ENCODE peak calls at places on chromosome 11, in five cellular contexts. One of them, this sample, is unnamed.

GRCh38 chr11:5364214-5364613 is 12.9 kb downstream of the OR51B6 start:
- DNase-seq in activated CD8-positive, alpha-beta memory T cell treated with anti-CD3 and anti-CD28 coated beads for 24 hours: no peak
- DNase-seq in lower leg skin: no peak
- DNase-seq in T-helper 1 cell: no peak
- DNase-seq in activated CD8-positive, alpha-beta T cell treated with anti-CD3 and anti-CD28 coated beads, Interleukin-2, amount 10 ng/mL, durations not matched to agents 7 days and 5 days: no peak
- DNase-seq in this sample: no peak

GRCh38 chr11:36265793-36266628 is 23.2 kb downstream of the COMMD9 start:
- DNase-seq in activated CD8-positive, alpha-beta memory T cell treated with anti-CD3 and anti-CD28 coated beads for 24 hours: peak
- DNase-seq in lower leg skin: no peak
- DNase-seq in T-helper 1 cell: peak
- DNase-seq in activated CD8-positive, alpha-beta T cell treated with anti-CD3 and anti-CD28 coated beads, Interleukin-2, amount 10 ng/mL, durations not matched to agents 7 days and 5 days: peak
- DNase-seq in this sample: peak

GRCh38 chr11:10488121-10488580 is 33.1 kb downstream of the AMPD3 start:
- DNase-seq in activated CD8-positive, alpha-beta memory T cell treated with anti-CD3 and anti-CD28 coated beads for 24 hours: peak
- DNase-seq in lower leg skin: peak
- DNase-seq in T-helper 1 cell: no peak
- DNase-seq in activated CD8-positive, alpha-beta T cell treated with anti-CD3 and anti-CD28 coated beads, Interleukin-2, amount 10 ng/mL, durations not matched to agents 7 days and 5 days: no peak
- DNase-seq in this sample: no peak

GRCh38 chr11:86068138-86068861 is 584 bp downstream of the PICALM start:
- DNase-seq in activated CD8-positive, alpha-beta memory T cell treated with anti-CD3 and anti-CD28 coated beads for 24 hours: peak
- DNase-seq in lower leg skin: peak
- DNase-seq in T-helper 1 cell: peak
- DNase-seq in activated CD8-positive, alpha-beta T cell treated with anti-CD3 and anti-CD28 coated beads, Interleukin-2, amount 10 ng/mL, durations not matched to agents 7 days and 5 days: peak
- DNase-seq in this sample: peak

GRCh38 chr11:516400-516799 is 9.4 kb upstream of the RNH1 start:
- DNase-seq in activated CD8-positive, alpha-beta memory T cell treated with anti-CD3 and anti-CD28 coated beads for 24 hours: no peak
- DNase-seq in lower leg skin: no peak
- DNase-seq in T-helper 1 cell: no peak
- DNase-seq in activated CD8-positive, alpha-beta T cell treated with anti-CD3 and anti-CD28 coated beads, Interleukin-2, amount 10 ng/mL, durations not matched to agents 7 days and 5 days: no peak
- DNase-seq in this sample: no peak

GRCh38 chr11:69950120-69950519 is 128.0 kb upstream of the ANO1 start:
- DNase-seq in activated CD8-positive, alpha-beta memory T cell treated with anti-CD3 and anti-CD28 coated beads for 24 hours: no peak
- DNase-seq in lower leg skin: no peak
- DNase-seq in T-helper 1 cell: no peak
- DNase-seq in activated CD8-positive, alpha-beta T cell treated with anti-CD3 and anti-CD28 coated beads, Interleukin-2, amount 10 ng/mL, durations not matched to agents 7 days and 5 days: peak
- DNase-seq in this sample: no peak

GRCh38 chr11:126880872-126881271 is 119.7 kb downstream of the KIRREL3 start:
- DNase-seq in activated CD8-positive, alpha-beta memory T cell treated with anti-CD3 and anti-CD28 coated beads for 24 hours: no peak
- DNase-seq in lower leg skin: no peak
- DNase-seq in T-helper 1 cell: no peak
- DNase-seq in activated CD8-positive, alpha-beta T cell treated with anti-CD3 and anti-CD28 coated beads, Interleukin-2, amount 10 ng/mL, durations not matched to agents 7 days and 5 days: no peak
- DNase-seq in this sample: no peak

GRCh38 chr11:12642040-12642439 is 32.2 kb upstream of the TEAD1 start:
- DNase-seq in activated CD8-positive, alpha-beta memory T cell treated with anti-CD3 and anti-CD28 coated beads for 24 hours: no peak
- DNase-seq in lower leg skin: no peak
- DNase-seq in T-helper 1 cell: no peak
- DNase-seq in activated CD8-positive, alpha-beta T cell treated with anti-CD3 and anti-CD28 coated beads, Interleukin-2, amount 10 ng/mL, durations not matched to agents 7 days and 5 days: no peak
- DNase-seq in this sample: no peak

GRCh38 chr11:20596629-20597129 is 2.7 kb upstream of the SLC6A5 start:
- DNase-seq in activated CD8-positive, alpha-beta memory T cell treated with anti-CD3 and anti-CD28 coated beads for 24 hours: no peak
- DNase-seq in lower leg skin: no peak
- DNase-seq in T-helper 1 cell: no peak
- DNase-seq in activated CD8-positive, alpha-beta T cell treated with anti-CD3 and anti-CD28 coated beads, Interleukin-2, amount 10 ng/mL, durations not matched to agents 7 days and 5 days: no peak
- DNase-seq in this sample: no peak

GRCh38 chr11:80586464-80586863 is 1145.6 kb upstream of the TENM4 start:
- DNase-seq in activated CD8-positive, alpha-beta memory T cell treated with anti-CD3 and anti-CD28 coated beads for 24 hours: no peak
- DNase-seq in lower leg skin: no peak
- DNase-seq in T-helper 1 cell: no peak
- DNase-seq in activated CD8-positive, alpha-beta T cell treated with anti-CD3 and anti-CD28 coated beads, Interleukin-2, amount 10 ng/mL, durations not matched to agents 7 days and 5 days: no peak
- DNase-seq in this sample: no peak

GRCh38 chr11:89347071-89347470 is 144.1 kb downstream of the NOX4 start:
- DNase-seq in activated CD8-positive, alpha-beta memory T cell treated with anti-CD3 and anti-CD28 coated beads for 24 hours: no peak
- DNase-seq in lower leg skin: no peak
- DNase-seq in T-helper 1 cell: no peak
- DNase-seq in activated CD8-positive, alpha-beta T cell treated with anti-CD3 and anti-CD28 coated beads, Interleukin-2, amount 10 ng/mL, durations not matched to agents 7 days and 5 days: no peak
- DNase-seq in this sample: no peak

GRCh38 chr11:25423436-25424184 is 908.3 kb upstream of the ANO3 start:
- DNase-seq in activated CD8-positive, alpha-beta memory T cell treated with anti-CD3 and anti-CD28 coated beads for 24 hours: no peak
- DNase-seq in lower leg skin: no peak
- DNase-seq in T-helper 1 cell: no peak
- DNase-seq in activated CD8-positive, alpha-beta T cell treated with anti-CD3 and anti-CD28 coated beads, Interleukin-2, amount 10 ng/mL, durations not matched to agents 7 days and 5 days: no peak
- DNase-seq in this sample: no peak

GRCh38 chr11:22076215-22076930 is 116.5 kb upstream of the ANO5 start:
- DNase-seq in activated CD8-positive, alpha-beta memory T cell treated with anti-CD3 and anti-CD28 coated beads for 24 hours: no peak
- DNase-seq in lower leg skin: no peak
- DNase-seq in T-helper 1 cell: no peak
- DNase-seq in activated CD8-positive, alpha-beta T cell treated with anti-CD3 and anti-CD28 coated beads, Interleukin-2, amount 10 ng/mL, durations not matched to agents 7 days and 5 days: no peak
- DNase-seq in this sample: no peak

GRCh38 chr11:75931124-75931523 is 116.1 kb downstream of the UVRAG start:
- DNase-seq in activated CD8-positive, alpha-beta memory T cell treated with anti-CD3 and anti-CD28 coated beads for 24 hours: no peak
- DNase-seq in lower leg skin: no peak
- DNase-seq in T-helper 1 cell: no peak
- DNase-seq in activated CD8-positive, alpha-beta T cell treated with anti-CD3 and anti-CD28 coated beads, Interleukin-2, amount 10 ng/mL, durations not matched to agents 7 days and 5 days: no peak
- DNase-seq in this sample: no peak

GRCh38 chr11:36073411-36074203 is 129.7 kb downstream of the LDLRAD3 start:
- DNase-seq in activated CD8-positive, alpha-beta memory T cell treated with anti-CD3 and anti-CD28 coated beads for 24 hours: no peak
- DNase-seq in lower leg skin: no peak
- DNase-seq in T-helper 1 cell: no peak
- DNase-seq in activated CD8-positive, alpha-beta T cell treated with anti-CD3 and anti-CD28 coated beads, Interleukin-2, amount 10 ng/mL, durations not matched to agents 7 days and 5 days: no peak
- DNase-seq in this sample: no peak

GRCh38 chr11:74282863-74283484 is 28.5 kb downstream of the P4HA3 start:
- DNase-seq in activated CD8-positive, alpha-beta memory T cell treated with anti-CD3 and anti-CD28 coated beads for 24 hours: no peak
- DNase-seq in lower leg skin: no peak
- DNase-seq in T-helper 1 cell: peak
- DNase-seq in activated CD8-positive, alpha-beta T cell treated with anti-CD3 and anti-CD28 coated beads, Interleukin-2, amount 10 ng/mL, durations not matched to agents 7 days and 5 days: no peak
- DNase-seq in this sample: no peak

GRCh38 chr11:76237914-76238313 is 31.6 kb upstream of the WNT11 start:
- DNase-seq in activated CD8-positive, alpha-beta memory T cell treated with anti-CD3 and anti-CD28 coated beads for 24 hours: no peak
- DNase-seq in lower leg skin: no peak
- DNase-seq in T-helper 1 cell: no peak
- DNase-seq in activated CD8-positive, alpha-beta T cell treated with anti-CD3 and anti-CD28 coated beads, Interleukin-2, amount 10 ng/mL, durations not matched to agents 7 days and 5 days: no peak
- DNase-seq in this sample: peak

GRCh38 chr11:63917685-63918523 is 940 bp upstream of the RCOR2 start:
- DNase-seq in activated CD8-positive, alpha-beta memory T cell treated with anti-CD3 and anti-CD28 coated beads for 24 hours: peak
- DNase-seq in lower leg skin: no peak
- DNase-seq in T-helper 1 cell: peak
- DNase-seq in activated CD8-positive, alpha-beta T cell treated with anti-CD3 and anti-CD28 coated beads, Interleukin-2, amount 10 ng/mL, durations not matched to agents 7 days and 5 days: peak
- DNase-seq in this sample: peak

GRCh38 chr11:70796601-70797000 is 398.3 kb downstream of the CTTN start:
- DNase-seq in activated CD8-positive, alpha-beta memory T cell treated with anti-CD3 and anti-CD28 coated beads for 24 hours: no peak
- DNase-seq in lower leg skin: no peak
- DNase-seq in T-helper 1 cell: no peak
- DNase-seq in activated CD8-positive, alpha-beta T cell treated with anti-CD3 and anti-CD28 coated beads, Interleukin-2, amount 10 ng/mL, durations not matched to agents 7 days and 5 days: no peak
- DNase-seq in this sample: no peak

GRCh38 chr11:11964774-11965150 is 43.7 kb downstream of the DKK3 start:
- DNase-seq in activated CD8-positive, alpha-beta memory T cell treated with anti-CD3 and anti-CD28 coated beads for 24 hours: no peak
- DNase-seq in lower leg skin: no peak
- DNase-seq in T-helper 1 cell: no peak
- DNase-seq in activated CD8-positive, alpha-beta T cell treated with anti-CD3 and anti-CD28 coated beads, Interleukin-2, amount 10 ng/mL, durations not matched to agents 7 days and 5 days: no peak
- DNase-seq in this sample: no peak

GRCh38 chr11:100684101-100685065 is 2.7 kb upstream of the ARHGAP42 start:
- DNase-seq in activated CD8-positive, alpha-beta memory T cell treated with anti-CD3 and anti-CD28 coated beads for 24 hours: no peak
- DNase-seq in lower leg skin: no peak
- DNase-seq in T-helper 1 cell: no peak
- DNase-seq in activated CD8-positive, alpha-beta T cell treated with anti-CD3 and anti-CD28 coated beads, Interleukin-2, amount 10 ng/mL, durations not matched to agents 7 days and 5 days: no peak
- DNase-seq in this sample: no peak

GRCh38 chr11:71301858-71302533 is 49.6 kb upstream of the SHANK2 start:
- DNase-seq in activated CD8-positive, alpha-beta memory T cell treated with anti-CD3 and anti-CD28 coated beads for 24 hours: peak
- DNase-seq in lower leg skin: peak
- DNase-seq in T-helper 1 cell: no peak
- DNase-seq in activated CD8-positive, alpha-beta T cell treated with anti-CD3 and anti-CD28 coated beads, Interleukin-2, amount 10 ng/mL, durations not matched to agents 7 days and 5 days: no peak
- DNase-seq in this sample: no peak

GRCh38 chr11:70595452-70595851 is 197.1 kb downstream of the CTTN start:
- DNase-seq in activated CD8-positive, alpha-beta memory T cell treated with anti-CD3 and anti-CD28 coated beads for 24 hours: no peak
- DNase-seq in lower leg skin: no peak
- DNase-seq in T-helper 1 cell: no peak
- DNase-seq in activated CD8-positive, alpha-beta T cell treated with anti-CD3 and anti-CD28 coated beads, Interleukin-2, amount 10 ng/mL, durations not matched to agents 7 days and 5 days: no peak
- DNase-seq in this sample: no peak

GRCh38 chr11:1433977-1434640 is 44.4 kb downstream of the BRSK2 start:
- DNase-seq in activated CD8-positive, alpha-beta memory T cell treated with anti-CD3 and anti-CD28 coated beads for 24 hours: no peak
- DNase-seq in lower leg skin: no peak
- DNase-seq in T-helper 1 cell: no peak
- DNase-seq in activated CD8-positive, alpha-beta T cell treated with anti-CD3 and anti-CD28 coated beads, Interleukin-2, amount 10 ng/mL, durations not matched to agents 7 days and 5 days: no peak
- DNase-seq in this sample: no peak

GRCh38 chr11:77501748-77502147 is 27.9 kb upstream of the PAK1 start:
- DNase-seq in activated CD8-positive, alpha-beta memory T cell treated with anti-CD3 and anti-CD28 coated beads for 24 hours: no peak
- DNase-seq in lower leg skin: no peak
- DNase-seq in T-helper 1 cell: no peak
- DNase-seq in activated CD8-positive, alpha-beta T cell treated with anti-CD3 and anti-CD28 coated beads, Interleukin-2, amount 10 ng/mL, durations not matched to agents 7 days and 5 days: no peak
- DNase-seq in this sample: no peak

GRCh38 chr11:29306527-29306926 is 710.3 kb downstream of the KCNA4 start:
- DNase-seq in activated CD8-positive, alpha-beta memory T cell treated with anti-CD3 and anti-CD28 coated beads for 24 hours: no peak
- DNase-seq in lower leg skin: no peak
- DNase-seq in T-helper 1 cell: no peak
- DNase-seq in activated CD8-positive, alpha-beta T cell treated with anti-CD3 and anti-CD28 coated beads, Interleukin-2, amount 10 ng/mL, durations not matched to agents 7 days and 5 days: no peak
- DNase-seq in this sample: no peak

This sample was measured in naive thymus-derived CD8-positive, alpha-beta T cell.